ENCODE peak calls at places on chromosomes 6 and 20, in eight cellular contexts. K is endodermal cell; V is brain microvascular endothelial cell; Y is psoas muscle; M is A673; P is CD4-positive, alpha-beta memory T cell; W is heart left ventricle; H is mesendoderm. Z is an unnamed sample.

GRCh38 chr6:109513571-109514071 is 30.6 kb upstream of the ZBTB24 start:
- DNase-seq in K (peak; percentile 55), P (no peak), W (no peak), M (no peak), V (peak; percentile 93), H (peak; percentile 80), Y (no peak), Z (no peak)

GRCh38 chr6:148307400-148307799 is 35.2 kb upstream of the SASH1 start:
- DNase-seq in V (no peak), W (no peak), P (no peak), Y (no peak), K (no peak), M (no peak), H (peak; percentile 52), Z (peak; percentile 31)

GRCh38 chr6:74596586-74596985 is 609.3 kb downstream of the COL12A1 start:
- DNase-seq in M (no peak), V (no peak), K (no peak), Y (no peak), P (no peak), W (no peak), H (no peak), Z (no peak)

GRCh38 chr20:53865905-53866786 is 204.2 kb downstream of the BCAS1 start:
- DNase-seq in V (peak; percentile 46), W (no peak), H (peak; percentile 93), Y (no peak), M (peak; percentile 72), K (peak; percentile 82), P (no peak), Z (peak; percentile 34)

GRCh38 chr6:129317931-129318820 is 391.8 kb downstream of the ARHGAP18 start:
- DNase-seq in Y (no peak), K (peak; percentile 63), W (no peak), M (peak; percentile 75), H (peak; percentile 94), V (peak; percentile 9), P (no peak), Z (peak; percentile 21)

GRCh38 chr20:24779166-24779565 is 169.9 kb upstream of the CST7 start:
- DNase-seq in P (no peak), V (no peak), H (no peak), W (no peak), M (peak; percentile 60), K (peak; percentile 35), Y (no peak), Z (no peak)

GRCh38 chr6:105087571-105088211 is 92.1 kb downstream of the POPDC3 start:
- DNase-seq in H (peak; percentile 45), Y (no peak), M (peak; percentile 54), P (no peak), K (no peak), W (no peak), V (peak; percentile 40), Z (peak; percentile 51)

GRCh38 chr6:108200631-108201030 is 34.8 kb downstream of the NR2E1 start:
- DNase-seq in P (no peak), V (peak; percentile 7), W (no peak), K (no peak), Y (no peak), H (no peak), M (no peak), Z (peak; percentile 52)

GRCh38 chr6:73290435-73290834 is 27.4 kb upstream of the KHDC1 start:
- DNase-seq in M (no peak), H (no peak), Y (no peak), W (no peak), P (no peak), K (no peak), V (peak; percentile 18), Z (no peak)

GRCh38 chr6:41442800-41443501 is 103.2 kb upstream of the FOXP4 start:
- DNase-seq in P (no peak), K (peak; percentile 93), Y (peak; percentile 80), W (peak; percentile 75), M (no peak), H (peak; percentile 95), V (no peak), Z (no peak)

GRCh38 chr6:169035381-169036280 is 218.0 kb downstream of the THBS2 start:
- DNase-seq in M (no peak), K (no peak), W (no peak), V (peak; percentile 60), P (no peak), H (no peak), Y (no peak), Z (peak; percentile 38)

GRCh38 chr20:17024513-17025105 is 202.2 kb upstream of the PCSK2 start:
- DNase-seq in K (peak; percentile 80), H (peak; percentile 97), V (no peak), Y (no peak), W (no peak), M (no peak), P (no peak), Z (no peak)

GRCh38 chr6:11766589-11767450 is 11.8 kb downstream of the ADTRP start:
- DNase-seq in H (peak; percentile 72), Y (no peak), V (peak; percentile 95), P (no peak), W (no peak), K (no peak), M (peak; percentile 40), Z (peak; percentile 89)

DNA sequence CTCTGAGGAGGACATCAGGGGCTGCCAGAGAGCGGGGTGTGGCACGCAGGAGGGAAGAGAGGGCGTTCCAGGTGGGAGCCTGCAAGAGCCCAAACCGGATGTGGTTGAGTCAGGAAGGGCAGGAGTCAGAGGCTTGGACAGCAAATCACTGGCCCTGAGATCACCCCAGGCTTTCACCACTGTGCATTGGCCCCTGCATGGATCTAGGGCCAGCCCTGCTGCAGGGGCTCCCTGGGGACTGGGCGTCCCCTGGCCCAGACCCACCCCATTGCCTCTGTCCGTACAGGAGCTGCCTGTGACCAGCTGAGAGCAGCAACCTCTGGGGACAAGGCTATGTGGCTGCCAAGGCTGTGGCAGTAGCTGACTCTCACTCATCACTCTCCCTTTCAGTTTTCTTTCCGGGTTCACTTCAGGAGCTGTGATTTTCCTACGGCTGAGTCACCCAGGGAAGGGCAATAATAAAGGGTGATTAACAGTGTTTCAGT is 33.9 kb downstream of the KCNK17 start:
- DNase-seq in W (no peak), V (peak; percentile 11), H (no peak), M (no peak), Y (peak; percentile 72), P (no peak), K (peak; percentile 54), Z (peak; percentile 82)
- H3K27ac ChIP-seq in W (no peak overlapping the region), V (no peak overlapping the region), H (no peak overlapping the region), M (no peak overlapping the region), Y (no peak overlapping the region), P (no peak overlapping the region), K (no peak overlapping the region), Z (peak overlapping the region; percentile 90)

GRCh38 chr6:155510879-155511278 is 55.2 kb upstream of the NOX3 start:
- DNase-seq in V (no peak), M (no peak), H (no peak), K (no peak), W (no peak), Y (no peak), P (no peak), Z (no peak)
- H3K27ac ChIP-seq in V (no peak overlapping the region), M (no peak overlapping the region), H (no peak overlapping the region), K (no peak overlapping the region), W (no peak overlapping the region), Y (no peak overlapping the region), P (no peak overlapping the region), Z (no peak overlapping the region)

GRCh38 chr6:52523363-52524207 is 53.3 kb downstream of the TRAM2 start:
- DNase-seq in H (no peak), W (no peak), Y (no peak), M (no peak), V (no peak), P (no peak), K (no peak), Z (no peak)

GRCh38 chr6:52522655-52523054 is 54.2 kb downstream of the TRAM2 start:
- DNase-seq in M (no peak), P (no peak), Y (no peak), W (no peak), V (no peak), K (no peak), H (no peak), Z (peak; percentile 20)

GRCh38 chr6:52524921-52525320 is 51.9 kb downstream of the TRAM2 start:
- DNase-seq in H (no peak), V (no peak), W (no peak), M (no peak), Y (no peak), P (no peak), K (no peak), Z (no peak)

GRCh38 chr6:52519618-52520017 is 57.2 kb downstream of the TRAM2 start:
- DNase-seq in M (no peak), K (no peak), V (no peak), Y (no peak), W (no peak), P (no peak), H (no peak), Z (no peak)

DNA sequence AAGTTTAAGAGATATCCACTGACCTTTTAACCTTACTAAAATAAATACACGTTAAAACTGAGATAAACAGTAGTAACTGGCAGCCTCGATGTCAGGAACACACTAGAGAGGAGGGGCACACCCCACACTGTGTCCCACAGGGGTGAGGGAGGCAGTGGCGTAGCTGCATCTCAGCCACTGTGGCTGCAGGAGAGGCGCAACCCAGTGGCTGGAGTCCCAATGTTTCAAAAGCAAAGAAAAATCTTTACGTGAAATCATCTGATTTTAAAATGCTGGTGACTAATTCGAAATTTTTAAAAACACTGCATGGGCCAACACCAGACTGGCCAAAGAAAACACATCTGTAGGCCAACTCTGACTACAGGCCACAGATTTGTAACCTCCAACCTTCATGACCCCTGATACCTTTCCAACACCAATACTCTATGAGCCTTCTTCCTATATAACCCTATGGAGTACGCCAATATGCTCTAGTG is 54.7 kb downstream of the TRAM2 start:
- DNase-seq in M (no peak), K (no peak), H (no peak), W (no peak), V (peak; percentile 78), Y (peak; percentile 79), P (no peak), Z (no peak)
- H3K27ac ChIP-seq in M (no peak overlapping the region), K (no peak overlapping the region), H (no peak overlapping the region), W (peak overlapping the region; percentile 61), V (peak overlapping the region; percentile 76), Y (peak overlapping the region; percentile 56), P (no peak overlapping the region), Z (peak overlapping the region; percentile 87)

DNA sequence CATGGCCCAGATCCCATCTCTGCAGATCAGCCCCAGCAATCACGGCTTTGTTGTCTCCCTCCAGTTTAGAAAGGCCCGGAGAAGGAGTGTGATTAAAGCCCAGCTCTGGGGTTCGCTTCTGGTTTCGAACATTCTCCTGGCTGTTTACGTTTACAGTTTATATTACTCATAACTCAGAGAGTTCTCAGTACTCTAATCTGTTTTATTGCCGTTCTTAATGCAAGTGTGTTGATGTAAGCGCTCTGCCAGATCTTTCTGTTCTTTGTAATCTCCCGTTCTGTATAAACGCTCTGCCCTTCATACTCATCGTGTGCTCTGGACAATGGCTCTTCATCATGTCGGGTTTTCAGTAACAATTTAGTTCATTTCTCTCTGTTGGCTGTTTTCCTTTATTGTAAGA is 118.0 kb upstream of the PRND start:
- DNase-seq in W (no peak), M (no peak), H (no peak), K (no peak), Y (no peak), V (no peak), P (no peak), Z (no peak)
- H3K27ac ChIP-seq in W (peak overlapping the region; percentile 9), M (no peak overlapping the region), H (no peak overlapping the region), K (no peak overlapping the region), Y (no peak overlapping the region), V (no peak overlapping the region), P (no peak overlapping the region), Z (no peak overlapping the region)

Z was measured in RWPE1.